ENCODE peak calls at places on chromosome 20, in ten cellular contexts. K is astrocyte of the spinal cord; M is germinal center; N is HL-60; J is OCI-M1; E is psoas muscle; G is CD8-positive, alpha-beta memory T cell; R is mammary epithelial cell; D is NCI-H1694 treated with DMSO at 0.1 percent for 48 hours; V is esophagus muscularis mucosa. F is an unnamed sample.

GRCh38 chr20:56358070-56358469 is 704 bp upstream of the FAM210B start:
- DNase-seq in K (no peak), M (no peak), N (no peak), J (no peak), E (no peak), G (no peak), R (peak), D (no peak), V (no peak), F (no peak)

GRCh38 chr20:1336699-1337387 is 7.9 kb upstream of the SDCBP2 start:
- DNase-seq in K (peak), M (no peak), N (no peak), J (no peak), E (peak), G (no peak), R (no peak), D (no peak), V (peak), F (no peak)

GRCh38 chr20:15818651-15819071 is 754.6 kb downstream of the KIF16B start:
- DNase-seq in K (no peak), M (no peak), N (no peak), J (no peak), E (no peak), G (no peak), R (peak), D (no peak), V (no peak), F (no peak)

GRCh38 chr20:58613061-58613854 is 37.8 kb upstream of the STX16 start:
- DNase-seq in K (no peak), M (no peak), N (no peak), J (no peak), E (no peak), G (no peak), R (no peak), D (no peak), V (no peak), F (no peak)

GRCh38 chr20:63884506-63885263 is 10.2 kb upstream of the DNAJC5 start:
- DNase-seq in K (no peak), M (no peak), N (no peak), J (no peak), E (peak), G (no peak), R (no peak), D (no peak), V (no peak), F (no peak)

GRCh38 chr20:36104244-36104643 is 50.3 kb upstream of the EPB41L1 start:
- DNase-seq in K (no peak), M (no peak), N (no peak), J (no peak), E (no peak), G (no peak), R (no peak), D (no peak), V (no peak), F (no peak)

GRCh38 chr20:12012241-12013222 is 94.8 kb downstream of the BTBD3 start:
- DNase-seq in K (peak), M (peak), N (peak), J (peak), E (no peak), G (no peak), R (peak), D (peak), V (peak), F (no peak)

GRCh38 chr20:16486532-16486931 is 86.7 kb downstream of the KIF16B start:
- DNase-seq in K (no peak), M (no peak), N (no peak), J (no peak), E (no peak), G (no peak), R (no peak), D (no peak), V (no peak), F (no peak)

GRCh38 chr20:23702021-23702420 is 13.2 kb upstream of the CST4 start:
- DNase-seq in K (no peak), M (no peak), N (no peak), J (no peak), E (no peak), G (no peak), R (no peak), D (no peak), V (no peak), F (no peak)

GRCh38 chr20:22807646-22808045 is 223.3 kb upstream of the FOXA2 start:
- DNase-seq in K (no peak), M (no peak), N (no peak), J (no peak), E (no peak), G (no peak), R (no peak), D (no peak), V (no peak), F (no peak)

GRCh38 chr20:63025534-63026331 is 19.0 kb upstream of the BHLHE23 start:
- DNase-seq in K (no peak), M (no peak), N (no peak), J (no peak), E (no peak), G (peak), R (peak), D (no peak), V (no peak), F (no peak)

GRCh38 chr20:62122659-62123449 is 579 bp downstream of the LSM14B start:
- DNase-seq in K (peak), M (peak), N (no peak), J (peak), E (peak), G (peak), R (peak), D (peak), V (no peak), F (peak)